ENCODE peak calls at places on chromosomes 11 and 22, in nine cellular contexts. Z, D, F, N, K, C, U, V and T are unnamed samples.

GRCh38 chr22:44181033-44181911 is 547 bp downstream of the PARVG start:
- DNase-seq in Z (peak), D (no peak), F (no peak), N (no peak), K (peak), C (no peak), U (no peak), V (no peak), T (no peak)

GRCh38 chr11:6356503-6356902 is 33.8 kb upstream of the SMPD1 start:
- DNase-seq in Z (no peak), D (no peak), F (no peak), N (no peak), K (no peak), C (no peak), U (no peak), V (no peak), T (no peak)

GRCh38 chr11:24373516-24373915 is 123.3 kb upstream of the LUZP2 start:
- DNase-seq in Z (no peak), D (no peak), F (no peak), N (no peak), K (no peak), C (no peak), U (no peak), V (no peak), T (no peak)

GRCh38 chr22:22593964-22594656 is 35.0 kb upstream of the PRAME start:
- DNase-seq in Z (peak), D (peak), F (no peak), N (peak), K (peak), C (peak), U (no peak), V (no peak), T (peak)

GRCh38 chr11:130454495-130455262 is 6.2 kb downstream of the ADAMTS15 start:
- DNase-seq in Z (no peak), D (no peak), F (no peak), N (no peak), K (no peak), C (no peak), U (no peak), V (no peak), T (no peak)

GRCh38 chr22:17944205-17944725 is 80.1 kb downstream of the MICAL3 start:
- DNase-seq in Z (no peak), D (no peak), F (no peak), N (no peak), K (no peak), C (no peak), U (no peak), V (no peak), T (no peak)

GRCh38 chr11:15885913-15886698 is 470.2 kb downstream of the SOX6 start:
- DNase-seq in Z (no peak), D (no peak), F (no peak), N (no peak), K (no peak), C (no peak), U (no peak), V (no peak), T (no peak)

GRCh38 chr22:36743591-36744412 is 32.1 kb downstream of the IFT27 start:
- DNase-seq in Z (no peak), D (no peak), F (no peak), N (no peak), K (no peak), C (no peak), U (no peak), V (no peak), T (no peak)

GRCh38 chr11:1936781-1937615 is 10.1 kb upstream of the MRPL23 start:
- DNase-seq in Z (no peak), D (no peak), F (no peak), N (peak), K (peak), C (no peak), U (no peak), V (no peak), T (no peak)

GRCh38 chr22:31923166-31923565 is 21.2 kb upstream of the YWHAH start:
- DNase-seq in Z (no peak), D (no peak), F (no peak), N (no peak), K (no peak), C (no peak), U (no peak), V (peak), T (no peak)

GRCh38 chr11:74008373-74009229 is at the start of gene UCP3:
- DNase-seq in Z (no peak), D (no peak), F (no peak), N (no peak), K (no peak), C (no peak), U (no peak), V (no peak), T (no peak)

GRCh38 chr22:33796494-33796893 is 123.8 kb downstream of the LARGE1 start:
- DNase-seq in Z (no peak), D (no peak), F (no peak), N (no peak), K (no peak), C (no peak), U (no peak), V (no peak), T (no peak)

GRCh38 chr22:47124946-47125345 is 362.5 kb downstream of the TBC1D22A start:
- DNase-seq in Z (no peak), D (no peak), F (no peak), N (no peak), K (peak), C (no peak), U (no peak), V (no peak), T (no peak)

GRCh38 chr22:24230911-24231656 is 13.8 kb downstream of the GGT5 start:
- DNase-seq in Z (peak), D (no peak), F (no peak), N (no peak), K (peak), C (peak), U (no peak), V (no peak), T (no peak)

GRCh38 chr22:28942801-28943500 is 59.6 kb downstream of the ZNRF3 start:
- DNase-seq in Z (no peak), D (no peak), F (no peak), N (no peak), K (no peak), C (no peak), U (no peak), V (no peak), T (no peak)

GRCh38 chr11:121517996-121518395 is 65.2 kb upstream of the SORL1-AS1 start:
- DNase-seq in Z (no peak), D (no peak), F (no peak), N (no peak), K (no peak), C (no peak), U (no peak), V (no peak), T (no peak)

GRCh38 chr22:45548991-45549736 is 46.5 kb downstream of the FBLN1 start:
- DNase-seq in Z (no peak), D (peak), F (peak), N (no peak), K (peak), C (no peak), U (peak), V (peak), T (no peak)

GRCh38 chr22:40043793-40044101 is 49.0 kb downstream of the FAM83F start:
- DNase-seq in Z (no peak), D (no peak), F (no peak), N (no peak), K (no peak), C (no peak), U (no peak), V (no peak), T (no peak)

GRCh38 chr11:118068206-118068944 is 8.5 kb upstream of the TMPRSS4 start:
- DNase-seq in Z (no peak), D (no peak), F (no peak), N (no peak), K (no peak), C (no peak), U (no peak), V (no peak), T (no peak)
- TF ChIP-seq CTCF in Z (no peak), D (no peak), F (no peak), N (no peak), K (no peak), C (peak), U (no peak), V (no peak), T (no peak)

DNA sequence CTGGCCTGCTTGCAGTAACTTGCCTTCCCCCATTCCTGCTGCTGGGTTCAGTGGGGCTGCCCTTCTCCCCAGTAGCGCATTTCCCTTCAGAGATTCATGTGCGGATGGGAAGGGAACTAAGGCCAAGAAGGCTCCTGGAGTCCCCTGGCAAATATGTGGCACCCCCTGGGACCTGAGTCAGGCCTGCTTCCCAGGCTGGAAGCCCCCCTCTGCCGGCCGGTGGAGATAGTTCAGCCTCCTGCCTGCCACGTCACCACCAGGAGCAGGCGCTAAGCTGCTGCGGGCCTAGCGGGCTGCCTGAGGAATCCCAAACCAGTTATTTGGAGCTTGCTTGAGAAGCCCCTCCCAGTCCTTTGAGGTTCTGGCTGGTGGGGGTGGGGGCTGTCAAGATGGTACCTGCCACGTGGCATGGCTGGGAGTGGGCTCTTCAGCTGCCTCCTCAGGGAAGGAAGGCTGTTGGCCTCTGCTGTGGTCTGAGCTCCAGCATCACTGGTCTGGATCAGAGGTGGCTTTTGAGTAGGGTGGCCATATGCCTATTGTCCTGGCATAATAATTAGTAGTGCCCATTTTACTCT is 2.0 kb downstream of the SERPINH1 start:
- DNase-seq in Z (no peak), D (peak), F (peak), N (peak), K (no peak), C (no peak), U (no peak), V (peak), T (no peak)
- TF ChIP-seq CTCF in Z (no peak), D (peak), F (peak), N (peak), K (no peak), C (no peak), U (no peak), V (peak), T (peak)

GRCh38 chr11:108580645-108581044 is 12.9 kb downstream of the EXPH5 start:
- DNase-seq in Z (no peak), D (no peak), F (no peak), N (no peak), K (no peak), C (no peak), U (no peak), V (no peak), T (no peak)
- TF ChIP-seq CTCF in Z (no peak), D (no peak), F (no peak), N (no peak), K (no peak), C (no peak), U (no peak), V (no peak), T (no peak)

GRCh38 chr11:69539416-69540117 is 58.1 kb downstream of the LINC01488 start:
- DNase-seq in Z (no peak), D (no peak), F (no peak), N (no peak), K (no peak), C (no peak), U (no peak), V (no peak), T (no peak)

GRCh38 chr11:69541501-69542313 is 60.2 kb downstream of the LINC01488 start:
- DNase-seq in Z (no peak), D (peak), F (no peak), N (no peak), K (no peak), C (no peak), U (no peak), V (no peak), T (no peak)

GRCh38 chr11:69538840-69539239 is 57.4 kb downstream of the LINC01488 start:
- DNase-seq in Z (no peak), D (no peak), F (no peak), N (no peak), K (no peak), C (no peak), U (no peak), V (no peak), T (no peak)

GRCh38 chr11:69541001-69541285 is 59.5 kb downstream of the LINC01488 start:
- DNase-seq in Z (no peak), D (no peak), F (no peak), N (no peak), K (no peak), C (no peak), U (no peak), V (no peak), T (no peak)

DNA sequence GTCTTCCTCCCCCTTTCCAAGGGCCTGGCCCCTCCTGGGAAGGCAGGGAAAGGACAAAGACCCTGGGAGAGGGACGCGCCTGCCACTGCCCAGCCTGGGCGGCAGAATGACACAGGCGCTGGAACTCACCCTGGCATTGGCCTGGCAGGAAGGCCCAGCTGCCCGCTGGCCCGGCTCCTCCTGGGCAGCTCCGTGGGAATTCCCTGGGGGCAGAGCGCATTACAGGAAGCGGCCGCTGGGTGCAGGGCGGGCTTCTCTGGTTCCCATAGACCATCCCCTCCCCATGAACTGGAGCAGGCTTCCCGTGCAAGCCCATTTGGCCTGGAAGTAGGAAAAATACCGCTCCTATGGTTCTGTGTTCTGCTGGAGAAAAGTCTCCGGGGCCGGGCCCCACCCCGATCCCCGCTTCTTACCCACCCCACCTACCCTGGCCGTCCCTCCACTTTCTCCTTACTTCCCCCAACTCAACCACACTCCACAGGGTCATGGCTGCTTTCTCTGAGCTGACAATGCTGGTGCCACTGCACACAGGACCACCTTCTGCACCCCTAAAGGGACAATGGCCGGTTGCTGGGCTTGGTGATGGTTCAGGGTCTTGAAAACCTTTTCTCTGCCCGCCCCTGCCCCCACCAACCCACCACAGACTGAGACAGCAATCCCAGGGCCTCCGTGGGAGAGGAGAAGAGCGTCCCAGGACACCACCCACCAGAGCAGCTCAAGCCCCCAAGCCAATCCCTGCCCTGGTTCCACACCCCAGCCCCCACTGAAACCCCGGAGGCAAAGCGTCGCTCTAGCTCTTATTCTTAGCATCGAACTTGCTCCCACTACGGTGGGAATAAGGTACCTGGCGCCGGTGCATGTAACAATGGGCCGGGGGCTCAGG is 58.9 kb downstream of the LINC01488 start:
- DNase-seq in Z (no peak), D (no peak), F (peak), N (no peak), K (no peak), C (no peak), U (no peak), V (no peak), T (no peak)
- TF ChIP-seq CTCF in Z (no peak), D (no peak), F (peak), N (no peak), K (no peak), C (no peak), U (no peak), V (no peak), T (no peak)

GRCh38 chr11:37230865-37231264 is 632.8 kb upstream of the RAG2 start:
- DNase-seq in Z (no peak), D (no peak), F (no peak), N (no peak), K (no peak), C (no peak), U (no peak), V (no peak), T (no peak)
- TF ChIP-seq CTCF in Z (no peak), D (no peak), F (no peak), N (no peak), K (no peak), C (no peak), U (no peak), V (no peak), T (no peak)

DNA sequence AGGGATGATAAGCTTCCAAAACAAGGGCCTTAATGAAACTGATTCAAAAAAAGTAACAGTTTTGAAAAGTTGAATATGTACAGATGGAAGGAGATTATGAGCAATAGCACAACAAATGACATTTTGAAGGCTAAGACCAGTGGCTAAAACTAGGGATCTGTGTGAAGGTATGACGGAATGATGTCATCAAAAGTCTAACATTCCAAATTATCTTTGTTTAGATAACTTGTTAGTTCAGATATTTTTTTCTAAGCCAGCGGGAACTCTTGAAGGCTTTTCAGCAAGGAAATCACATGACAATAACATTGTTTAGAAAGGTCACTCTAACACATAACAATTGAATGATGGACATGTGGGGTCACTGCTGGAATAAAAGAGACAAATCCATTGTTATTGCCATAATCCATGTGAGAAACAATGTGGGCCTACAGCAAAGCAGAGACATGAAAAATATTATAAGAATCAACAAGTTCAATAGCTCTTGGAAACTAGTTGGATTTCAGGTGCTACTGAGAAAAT is 260.5 kb downstream of the CASP12 start:
- DNase-seq in Z (no peak), D (no peak), F (no peak), N (no peak), K (no peak), C (no peak), U (no peak), V (no peak), T (no peak)
- TF ChIP-seq CTCF in Z (no peak), D (no peak), F (no peak), N (no peak), K (no peak), C (no peak), U (no peak), V (no peak), T (no peak)

DNA sequence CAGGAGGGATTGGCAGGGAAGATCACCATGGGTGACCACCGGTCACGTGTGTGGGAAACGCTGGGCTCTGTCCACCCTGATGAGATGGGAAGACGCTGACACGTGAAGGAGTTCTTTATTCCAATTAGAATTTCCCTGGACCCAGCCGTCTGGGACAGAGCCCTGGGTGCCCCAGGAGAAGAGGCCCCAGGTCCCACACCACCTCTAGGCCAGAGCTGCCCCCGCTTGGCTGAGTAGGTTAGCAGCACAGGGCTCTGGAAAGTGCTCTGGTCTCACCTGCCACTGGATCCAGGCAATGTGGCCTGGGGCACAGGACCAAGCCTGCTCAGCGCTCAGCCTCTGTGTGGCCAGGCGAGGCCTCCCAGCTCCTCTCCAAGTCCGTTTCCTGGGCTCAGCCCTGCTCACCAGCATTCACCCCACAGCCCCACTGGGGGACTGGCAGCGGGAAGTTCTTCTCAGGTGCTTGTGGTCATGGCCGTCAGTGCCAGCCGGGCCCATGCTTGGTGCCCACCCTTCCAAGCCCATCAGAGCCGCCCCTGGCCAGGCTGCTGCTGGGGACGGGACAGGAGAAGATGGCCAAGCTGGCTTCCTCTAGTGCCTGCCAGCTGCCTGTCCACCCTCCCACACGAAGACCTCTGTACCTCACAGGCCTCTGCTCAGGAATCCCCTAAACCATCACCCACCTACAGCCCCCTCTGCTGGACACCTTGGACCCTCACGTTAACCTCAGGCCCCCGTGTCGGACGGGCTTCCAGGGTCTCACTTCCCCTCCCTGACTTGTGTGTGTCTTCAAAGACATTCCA is 62.5 kb upstream of the FGF3 start:
- DNase-seq in Z (no peak), D (no peak), F (no peak), N (no peak), K (peak), C (no peak), U (no peak), V (no peak), T (no peak)
- TF ChIP-seq CTCF in Z (no peak), D (no peak), F (no peak), N (peak), K (no peak), C (peak), U (no peak), V (no peak), T (no peak)

GRCh38 chr11:88544656-88545280 is 207.2 kb upstream of the CTSC start:
- DNase-seq in Z (no peak), D (peak), F (no peak), N (no peak), K (no peak), C (no peak), U (no peak), V (no peak), T (no peak)
- TF ChIP-seq CTCF in Z (no peak), D (no peak), F (no peak), N (no peak), K (no peak), C (peak), U (no peak), V (no peak), T (no peak)

DNA sequence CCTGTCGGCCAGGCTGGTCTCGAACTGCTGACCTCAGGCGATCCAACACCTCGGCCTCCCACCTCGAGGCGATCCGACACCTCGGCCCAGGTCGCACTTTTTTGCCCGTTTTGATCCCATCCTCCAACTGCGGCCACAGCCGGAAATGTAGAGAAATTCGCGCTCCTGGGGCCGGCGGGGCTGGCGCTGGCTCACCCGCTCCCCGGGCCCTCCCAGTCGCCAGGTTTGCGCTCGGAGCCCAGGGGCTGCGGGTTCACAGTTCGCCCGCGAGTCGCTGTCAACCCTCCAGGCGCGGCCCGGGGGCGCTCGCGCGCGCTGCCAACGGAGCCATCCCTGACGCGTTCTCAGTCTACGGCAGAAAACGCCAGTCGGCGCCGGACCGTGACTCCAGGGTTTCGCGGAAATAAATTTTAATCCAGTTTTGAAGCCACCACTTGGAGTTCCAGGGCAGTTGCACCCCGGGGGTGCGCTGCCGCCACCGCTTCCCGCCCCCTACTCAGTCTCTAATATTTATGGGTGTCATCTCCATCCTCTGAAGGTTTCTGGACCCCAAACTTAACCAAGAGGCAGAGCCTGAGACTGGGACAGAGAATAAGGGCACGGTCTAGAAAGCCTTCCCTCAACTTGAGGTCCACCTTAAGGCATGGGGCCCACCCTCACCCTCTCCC is 1.5 kb upstream of the KLHDC7B start:
- DNase-seq in Z (peak), D (peak), F (no peak), N (peak), K (peak), C (peak), U (peak), V (peak), T (no peak)
- TF ChIP-seq CTCF in Z (peak), D (peak), F (no peak), N (peak), K (peak), C (peak), U (no peak), V (peak), T (no peak)